ENCODE peak calls at places on chromosome 1, in nine cellular contexts. G is K562, A is suprapubic skin, J is stomach, N is sigmoid colon, L is upper lobe of left lung, H is HCT116, F is HepG2, C is transverse colon. Z is an unnamed sample.
A peak's percentile ranks its signal among the peaks of the same experiment; 100 is the strongest.

GRCh38 chr1:25760871-25761270 is 39.1 kb upstream of the SELENON start:
- DNase-seq in J (no peak), N (no peak), C (no peak), H (no peak), F (no peak), G (peak; percentile 68), L (no peak), A (no peak), Z (no peak)

GRCh38 chr1:92990828-92991227 is 29.6 kb upstream of the DIPK1A start:
- DNase-seq in F (peak; percentile 34), H (no peak), C (peak; percentile 33), J (no peak), A (no peak), L (no peak), N (no peak), G (peak; percentile 64), Z (no peak)

GRCh38 chr1:17606826-17607440 is 67.4 kb downstream of the ARHGEF10L start:
- DNase-seq in J (peak; percentile 80), N (peak; percentile 89), A (no peak), G (peak; percentile 83), H (peak; percentile 36), F (peak; percentile 62), C (peak; percentile 77), L (peak; percentile 69), Z (peak; percentile 63)

GRCh38 chr1:147641695-147642592 is 28.4 kb downstream of the ACP6 start:
- DNase-seq in L (peak; percentile 46), G (peak; percentile 74), H (peak; percentile 32), A (no peak), N (no peak), C (peak; percentile 46), F (peak; percentile 66), J (peak; percentile 50), Z (no peak)

GRCh38 chr1:43077273-43077672 is 94.8 kb downstream of the EBNA1BP2 start:
- DNase-seq in L (no peak), G (peak; percentile 35), N (no peak), A (no peak), C (no peak), F (no peak), H (no peak), J (no peak), Z (no peak)

GRCh38 chr1:202852163-202852904 is 36.6 kb downstream of the RABIF start:
- DNase-seq in G (peak; percentile 86), N (no peak), H (peak; percentile 70), L (peak; percentile 41), J (peak; percentile 63), C (peak; percentile 35), A (no peak), F (peak; percentile 39), Z (peak; percentile 59)

GRCh38 chr1:18299441-18300338 is 181.0 kb upstream of the KLHDC7A start:
- DNase-seq in J (peak; percentile 40), N (no peak), F (peak; percentile 13), H (peak; percentile 10), C (no peak), A (no peak), G (peak; percentile 47), L (no peak), Z (peak; percentile 60)

GRCh38 chr1:22208265-22208972 is 65.5 kb upstream of the WNT4 start:
- DNase-seq in A (no peak), C (no peak), F (no peak), H (no peak), N (peak; percentile 40), L (no peak), J (no peak), G (peak; percentile 54), Z (no peak)

GRCh38 chr1:2807036-2807435 is 5.5 kb upstream of the TTC34 start:
- DNase-seq in H (no peak), A (no peak), G (no peak), C (no peak), J (no peak), F (no peak), L (no peak), N (no peak), Z (no peak)

GRCh38 chr1:211606914-211607751 is 28.2 kb upstream of the SLC30A1 start:
- DNase-seq in F (no peak), H (no peak), L (peak; percentile 74), J (no peak), G (peak; percentile 85), C (peak; percentile 41), A (no peak), N (no peak), Z (no peak)

GRCh38 chr1:47412437-47412836 is 3.6 kb upstream of the FOXE3 start:
- DNase-seq in A (no peak), H (no peak), C (no peak), L (no peak), N (no peak), J (no peak), F (no peak), G (no peak), Z (no peak)

DNA sequence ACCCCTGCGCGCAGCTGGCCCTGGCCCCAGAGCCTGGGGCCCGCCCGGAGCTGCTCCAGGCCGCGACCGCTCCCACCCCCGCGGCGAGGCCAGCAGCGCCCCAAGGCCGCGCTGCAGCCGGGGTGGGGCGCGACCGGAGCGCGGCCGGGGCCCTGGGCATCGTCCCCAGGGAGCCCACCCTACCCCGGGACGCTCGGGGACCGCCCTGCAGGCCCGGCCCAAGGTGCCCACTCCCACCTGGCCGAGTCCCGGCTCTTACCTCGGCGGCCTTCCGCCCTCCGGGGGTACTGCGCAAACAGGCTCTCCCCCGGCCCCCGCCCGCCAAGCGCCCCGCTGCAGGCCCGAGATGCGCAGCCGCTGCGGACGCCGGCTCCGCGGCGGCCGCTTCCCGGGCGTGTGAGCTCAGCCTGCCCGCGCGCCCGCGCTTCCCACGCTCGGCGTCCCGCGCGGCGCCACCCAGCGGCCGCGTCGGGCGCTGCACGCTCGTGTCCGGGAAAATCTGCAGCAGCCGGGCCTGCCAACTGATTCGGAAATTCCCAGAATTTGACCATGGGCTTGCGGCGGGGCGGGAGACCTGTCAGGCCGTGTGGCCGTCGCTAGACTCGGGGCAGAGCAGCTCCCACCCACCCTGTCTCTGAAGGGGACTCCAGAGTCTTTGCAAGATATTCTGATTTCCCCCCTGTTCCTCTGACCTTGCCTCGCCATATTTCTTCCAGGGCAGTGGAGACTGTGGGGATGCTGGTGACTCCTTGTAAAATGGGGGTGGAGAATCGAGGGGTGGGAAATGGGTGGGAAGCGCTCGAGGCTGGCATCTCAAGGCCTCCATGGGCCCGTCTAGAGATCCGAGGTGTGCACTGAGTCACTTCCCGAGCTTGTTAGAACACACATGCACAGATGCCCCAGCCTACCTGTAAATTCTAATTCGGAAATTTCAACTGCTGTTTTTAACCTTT is 41.9 kb downstream of the CD34 start:
- DNase-seq in C (peak; percentile 81), N (peak; percentile 87), J (peak; percentile 83), L (peak; percentile 85), G (peak; percentile 92), F (peak; percentile 41), H (peak; percentile 29), A (peak; percentile 86), Z (peak; percentile 79)
- TF ChIP-seq POLR2AphosphoS5 in C (no peak), N (no peak), J (peak; percentile 65), L (peak; percentile 38), G (no peak), F (no peak), H (peak; percentile 74), A (no peak), Z (no peak)

DNA sequence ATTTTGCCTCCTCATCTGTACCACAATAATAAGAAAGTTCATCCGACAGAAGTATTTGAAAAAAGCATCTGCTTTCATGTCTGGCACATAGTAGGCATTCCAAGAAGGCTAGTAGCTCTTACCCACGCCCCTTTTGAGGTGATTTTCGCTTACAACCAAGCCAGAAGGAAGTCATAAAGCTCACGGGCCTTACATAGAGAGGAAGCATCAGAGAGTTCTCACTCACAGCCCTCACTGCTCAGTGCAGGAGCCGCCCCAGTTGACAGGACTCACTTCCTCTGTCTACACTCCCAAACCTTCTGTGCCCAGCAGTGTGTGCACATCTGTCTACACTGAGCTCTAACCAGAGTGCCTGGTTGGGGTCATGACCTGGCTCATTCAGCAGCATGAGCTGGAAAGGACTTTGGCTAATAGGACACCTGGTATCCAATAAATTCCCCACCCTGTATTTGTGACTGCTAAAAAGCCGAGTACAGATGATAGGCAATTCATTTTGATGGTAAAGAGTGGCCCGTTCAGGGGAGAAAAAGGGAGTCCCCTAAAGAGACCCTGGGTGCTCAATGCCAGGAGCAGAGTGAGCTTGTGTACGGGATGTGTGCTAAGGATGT is 36.8 kb upstream of the DUSP10 start:
- DNase-seq in G (no peak), A (no peak), H (no peak), J (no peak), F (no peak), N (no peak), L (peak; percentile 49), C (peak; percentile 33), Z (no peak)
- TF ChIP-seq POLR2A in G (no peak), A (no peak), H (no peak), J (no peak), F (no peak), N (no peak), L (no peak), C (no peak), Z (no peak)

DNA sequence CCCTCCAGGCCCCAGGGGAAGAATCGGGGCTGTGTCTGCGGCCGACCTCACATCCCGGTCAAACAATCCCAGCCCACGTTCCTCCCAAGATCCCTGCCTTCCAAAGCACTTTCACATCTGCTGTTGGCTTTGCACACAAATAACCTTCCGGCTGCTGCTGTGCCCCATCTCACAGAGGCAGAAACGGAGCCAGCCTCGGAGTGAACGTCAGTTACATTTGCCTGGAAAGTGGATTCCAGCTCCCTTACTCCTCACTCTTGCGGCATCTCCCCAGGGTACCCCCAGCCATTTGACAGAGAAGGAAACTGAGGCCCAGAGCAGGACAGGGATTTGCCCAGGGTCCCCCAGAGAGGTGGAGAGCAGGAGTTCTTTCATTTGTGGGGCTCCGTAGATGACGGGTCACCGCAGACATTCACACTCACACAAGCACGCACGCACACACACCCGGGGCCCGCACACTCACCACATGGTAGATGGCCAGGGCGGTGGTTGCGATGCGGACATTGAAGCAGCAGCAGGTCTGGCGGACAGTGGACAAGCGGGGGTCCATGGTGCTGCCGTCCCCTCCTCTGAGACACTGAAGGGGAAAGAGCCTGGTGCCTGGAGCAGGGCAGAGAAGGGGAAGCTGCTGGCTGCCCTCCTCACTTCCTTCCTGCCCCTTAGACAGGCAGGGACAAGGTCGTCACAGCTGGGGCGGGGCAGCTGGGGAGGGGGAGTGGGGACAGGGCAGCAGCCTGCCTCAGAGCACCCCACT is at the start of gene LAPTM5:
- DNase-seq in G (no peak), A (no peak), J (peak; percentile 48), H (no peak), C (peak; percentile 72), L (peak; percentile 85), N (peak; percentile 80), F (no peak), Z (no peak)
- TF ChIP-seq POLR2AphosphoS5 in G (no peak), A (no peak), J (peak; percentile 44), H (no peak), C (peak; percentile 74), L (peak; percentile 66), N (peak; percentile 24), F (no peak), Z (peak; percentile 87)

DNA sequence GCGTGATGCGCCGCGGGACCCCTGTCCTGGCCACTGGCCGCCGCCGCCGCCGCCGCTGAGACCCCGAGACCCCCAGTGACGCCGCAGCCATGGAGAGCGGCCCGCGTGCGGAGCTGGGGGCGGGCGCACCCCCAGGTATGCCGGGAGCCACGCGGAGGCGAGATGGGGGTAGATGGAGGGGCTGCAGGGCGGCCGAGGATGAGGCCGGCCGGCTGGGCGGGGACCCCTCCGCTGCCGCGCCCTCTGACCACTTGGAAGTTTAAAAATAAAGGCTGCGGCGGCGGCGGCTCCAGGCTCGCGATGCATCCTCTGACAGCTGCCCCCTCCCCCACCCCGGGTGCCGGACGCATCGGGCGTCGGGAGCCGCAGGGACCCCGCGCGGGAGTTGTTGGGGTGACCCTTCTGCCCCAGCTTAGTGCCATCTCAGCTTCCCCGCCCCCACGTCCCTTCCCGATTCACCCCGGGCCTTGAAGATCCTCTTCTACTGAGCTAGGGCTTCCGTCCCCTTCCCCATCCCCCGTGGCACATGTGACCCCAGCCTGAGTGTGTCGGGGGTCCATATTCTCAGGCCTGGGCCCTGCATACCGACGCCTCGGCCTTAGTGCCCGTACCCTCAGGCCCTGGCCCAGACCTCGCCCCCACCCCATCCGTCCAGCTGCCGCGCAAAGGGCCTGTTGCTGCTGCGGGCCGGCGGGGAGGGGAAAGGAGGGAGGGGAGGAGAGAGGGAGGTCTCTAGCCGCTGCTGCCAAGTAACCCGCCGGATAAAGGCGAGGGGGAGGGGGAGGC is 562 bp downstream of the MAP7D1 start:
- DNase-seq in F (no peak), C (peak; percentile 67), A (peak; percentile 86), L (peak; percentile 76), N (peak; percentile 85), H (no peak), J (peak; percentile 61), G (peak; percentile 82), Z (peak; percentile 64)
- TF ChIP-seq POLR2A in F (no peak), C (no peak), A (peak; percentile 0), L (no peak), N (no peak), H (no peak), J (no peak), G (peak; percentile 20), Z (no peak)